ENCODE peak calls at places on chromosomes 7 and 10, in five cellular contexts. U is GM23338, S is HCT116, E is body of pancreas, L is tibial artery. V is an unnamed sample.
A peak's percentile ranks its signal among the peaks of the same experiment; 100 is the strongest.

GRCh38 chr7:921581-922333 is 32.7 kb downstream of the ADAP1 start:
- DNase-seq in U (no peak), S (no peak), E (peak; percentile 1), L (peak; percentile 62), V (peak; percentile 34)

GRCh38 chr7:33050425-33051318 is 11.9 kb downstream of the NT5C3A start:
- DNase-seq in U (peak; percentile 45), S (peak; percentile 13), E (peak; percentile 54), L (no peak), V (peak; percentile 76)

GRCh38 chr7:1941464-1942025 is 271.5 kb downstream of the ELFN1 start:
- DNase-seq in U (no peak), S (no peak), E (no peak), L (no peak), V (no peak)

GRCh38 chr10:43844236-43844635 is 195.6 kb upstream of the ZNF32 start:
- DNase-seq in U (no peak), S (no peak), E (no peak), L (peak; percentile 65), V (no peak)

GRCh38 chr7:107322015-107322414 is 147.8 kb upstream of the GPR22 start:
- DNase-seq in U (no peak), S (no peak), E (no peak), L (no peak), V (no peak)

GRCh38 chr10:34607894-34608293 is 207.2 kb downstream of the PARD3 start:
- DNase-seq in U (peak; percentile 11), S (no peak), E (no peak), L (no peak), V (no peak)

GRCh38 chr10:111836586-111836985 is 347.0 kb downstream of the GPAM start:
- DNase-seq in U (no peak), S (no peak), E (no peak), L (no peak), V (no peak)

GRCh38 chr7:538764-539685 is 19.4 kb upstream of the PDGFA start:
- DNase-seq in U (peak; percentile 39), S (no peak), E (no peak), L (no peak), V (peak; percentile 67)

GRCh38 chr7:132601783-132602182 is 25.5 kb upstream of the PLXNA4 start:
- DNase-seq in U (no peak), S (no peak), E (no peak), L (no peak), V (no peak)

GRCh38 chr7:32194537-32194936 is 124.3 kb upstream of the PDE1C start:
- DNase-seq in U (no peak), S (no peak), E (no peak), L (no peak), V (no peak)

GRCh38 chr7:30968747-30969603 is 5.2 kb downstream of the GHRHR start:
- DNase-seq in U (no peak), S (no peak), E (no peak), L (no peak), V (no peak)

GRCh38 chr7:68107256-68107655 is 1110.6 kb downstream of the TYW1 start:
- DNase-seq in U (no peak), S (no peak), E (no peak), L (no peak), V (no peak)

GRCh38 chr10:49512121-49512809 is 26.7 kb downstream of the ERCC6 start:
- DNase-seq in U (peak; percentile 57), S (peak; percentile 16), E (peak; percentile 17), L (no peak), V (peak; percentile 23)

GRCh38 chr7:102991077-102991539 is 78.3 kb downstream of the LRRC17 start:
- DNase-seq in U (no peak), S (no peak), E (no peak), L (no peak), V (no peak)

GRCh38 chr10:114855776-114856543 is 34.4 kb downstream of the FHIP2A start:
- DNase-seq in U (no peak), S (no peak), E (no peak), L (no peak), V (no peak)

GRCh38 chr7:150842716-150843115 is 9.6 kb upstream of the AOC1 start:
- DNase-seq in U (no peak), S (no peak), E (no peak), L (no peak), V (no peak)

GRCh38 chr10:124093076-124093773 is at the start of gene CHST15:
- DNase-seq in U (peak; percentile 85), S (peak; percentile 74), E (peak; percentile 61), L (peak; percentile 81), V (no peak)

GRCh38 chr7:32212321-32212720 is 142.1 kb upstream of the PDE1C start:
- DNase-seq in U (no peak), S (no peak), E (no peak), L (no peak), V (no peak)

GRCh38 chr10:48683893-48684292 is 780 bp upstream of the WDFY4 start:
- DNase-seq in U (no peak), S (no peak), E (no peak), L (no peak), V (no peak)

GRCh38 chr7:55018361-55019328 is at the start of gene EGFR:
- DNase-seq in U (peak; percentile 75), S (peak; percentile 40), E (peak; percentile 86), L (peak; percentile 95), V (peak; percentile 74)

GRCh38 chr7:96303105-96303685 is 18.7 kb downstream of the SLC25A13 start:
- DNase-seq in U (no peak), S (no peak), E (peak; percentile 52), L (no peak), V (peak; percentile 60)

GRCh38 chr10:6721964-6722615 is 142.0 kb upstream of the PRKCQ start:
- DNase-seq in U (peak; percentile 14), S (peak; percentile 62), E (no peak), L (no peak), V (no peak)

GRCh38 chr10:82213784-82214183 is 338.8 kb downstream of the NRG3 start:
- DNase-seq in U (no peak), S (no peak), E (no peak), L (peak; percentile 65), V (no peak)

GRCh38 chr10:12656518-12657142 is 307.3 kb downstream of the CAMK1D start:
- DNase-seq in U (peak; percentile 73), S (peak; percentile 48), E (peak; percentile 36), L (no peak), V (peak; percentile 67)

GRCh38 chr7:138470586-138471157 is 10.6 kb downstream of the TRIM24 start:
- DNase-seq in U (no peak), S (no peak), E (no peak), L (no peak), V (no peak)

DNA sequence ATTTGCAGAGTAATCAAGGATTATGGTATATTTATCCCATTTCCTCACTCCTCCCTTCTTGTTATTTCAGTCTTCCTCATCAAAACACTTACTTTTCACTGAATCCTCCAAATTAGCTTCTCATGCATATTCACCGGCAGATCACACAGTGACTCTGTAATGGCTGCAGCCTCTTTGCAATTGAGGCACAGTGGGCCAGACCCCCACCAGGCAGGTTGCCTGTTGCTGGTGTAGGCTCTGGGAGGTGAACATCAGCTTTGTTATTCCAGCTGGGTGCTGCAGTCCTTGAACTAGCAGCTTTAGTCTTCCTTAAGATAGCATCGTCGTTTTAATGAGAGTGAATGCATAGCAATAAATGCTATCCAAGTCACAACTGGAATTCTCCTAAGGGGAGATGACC is 449.3 kb downstream of the CNTNAP2 start:
- DNase-seq in U (peak; percentile 1), S (no peak), E (no peak), L (no peak), V (no peak)
- H3K27ac ChIP-seq in U (no peak overlapping the region), S (no peak overlapping the region), E (no peak overlapping the region), L (no peak overlapping the region), V (no peak overlapping the region)

DNA sequence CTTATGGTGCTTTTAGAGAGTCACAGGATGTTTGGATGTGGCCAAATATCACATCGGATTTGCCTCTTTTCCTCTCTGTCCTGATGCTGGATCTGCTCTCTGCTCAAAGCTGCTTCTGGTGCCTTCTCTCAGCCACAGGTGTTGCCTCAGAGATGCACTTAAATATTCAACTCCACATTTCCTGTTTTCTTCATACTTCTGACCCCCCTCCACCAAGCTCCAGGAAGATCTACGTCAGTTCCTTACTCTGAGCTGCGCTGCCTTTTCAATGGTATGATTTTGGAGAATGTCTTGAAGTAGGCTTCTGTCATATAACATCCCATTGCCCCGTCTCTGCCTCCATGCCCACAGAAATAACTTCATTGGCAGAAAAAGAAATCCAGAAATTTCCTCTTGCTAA is 230.8 kb downstream of the MLLT10 start:
- DNase-seq in U (no peak), S (no peak), E (no peak), L (no peak), V (no peak)
- H3K4me1 ChIP-seq in U (no peaks in the 10 kb centered on the region), S (no peaks in the 10 kb centered on the region), E (no peaks in the 10 kb centered on the region), L (no peaks in the 10 kb centered on the region), V (no peaks in the 10 kb centered on the region)

DNA sequence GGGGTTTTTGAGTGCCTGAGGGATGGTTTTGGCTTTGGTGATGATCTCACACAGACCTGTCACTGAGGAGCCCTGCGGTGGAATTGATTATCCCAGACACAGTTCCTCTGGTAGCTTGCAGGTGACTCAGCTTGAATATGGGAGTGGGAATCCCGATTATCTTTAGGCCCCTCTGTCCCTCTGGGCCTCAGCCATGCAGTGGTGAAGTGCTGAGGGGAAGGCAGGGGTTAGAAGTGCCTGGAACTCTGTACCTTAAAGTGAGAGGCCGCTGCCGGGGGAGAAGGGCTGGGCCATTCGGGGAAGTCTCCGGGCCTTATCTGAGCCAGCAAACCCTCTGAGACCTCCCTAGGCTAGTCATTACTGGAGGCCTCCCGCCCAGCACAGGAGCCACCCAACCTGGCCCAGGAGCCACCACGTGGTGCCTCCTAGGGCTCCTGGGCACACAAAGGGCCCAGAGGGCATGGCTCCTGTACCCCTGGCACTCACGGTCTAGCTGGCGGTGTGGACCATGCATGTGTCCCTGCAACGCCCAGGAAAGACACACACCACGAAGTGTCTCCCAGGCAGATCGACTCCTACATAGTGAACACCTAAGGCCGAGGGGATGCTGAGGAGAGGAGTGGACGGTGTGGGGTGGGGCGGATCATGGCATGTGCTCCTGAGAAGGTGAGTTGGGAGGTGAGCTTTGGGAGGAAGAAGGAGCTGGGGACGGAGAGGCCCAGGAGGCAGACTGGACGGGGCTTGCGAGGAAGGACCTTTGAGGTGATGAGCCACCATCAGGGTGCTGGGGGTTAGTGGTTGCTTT is 56.2 kb downstream of the HK1 start:
- DNase-seq in U (no peak), S (no peak), E (no peak), L (no peak), V (no peak)
- H3K4me3 ChIP-seq in U (no peak overlapping the region), S (no peak overlapping the region), E (no peak overlapping the region), L (peak overlapping the region; percentile 0), V (no peak overlapping the region)

DNA sequence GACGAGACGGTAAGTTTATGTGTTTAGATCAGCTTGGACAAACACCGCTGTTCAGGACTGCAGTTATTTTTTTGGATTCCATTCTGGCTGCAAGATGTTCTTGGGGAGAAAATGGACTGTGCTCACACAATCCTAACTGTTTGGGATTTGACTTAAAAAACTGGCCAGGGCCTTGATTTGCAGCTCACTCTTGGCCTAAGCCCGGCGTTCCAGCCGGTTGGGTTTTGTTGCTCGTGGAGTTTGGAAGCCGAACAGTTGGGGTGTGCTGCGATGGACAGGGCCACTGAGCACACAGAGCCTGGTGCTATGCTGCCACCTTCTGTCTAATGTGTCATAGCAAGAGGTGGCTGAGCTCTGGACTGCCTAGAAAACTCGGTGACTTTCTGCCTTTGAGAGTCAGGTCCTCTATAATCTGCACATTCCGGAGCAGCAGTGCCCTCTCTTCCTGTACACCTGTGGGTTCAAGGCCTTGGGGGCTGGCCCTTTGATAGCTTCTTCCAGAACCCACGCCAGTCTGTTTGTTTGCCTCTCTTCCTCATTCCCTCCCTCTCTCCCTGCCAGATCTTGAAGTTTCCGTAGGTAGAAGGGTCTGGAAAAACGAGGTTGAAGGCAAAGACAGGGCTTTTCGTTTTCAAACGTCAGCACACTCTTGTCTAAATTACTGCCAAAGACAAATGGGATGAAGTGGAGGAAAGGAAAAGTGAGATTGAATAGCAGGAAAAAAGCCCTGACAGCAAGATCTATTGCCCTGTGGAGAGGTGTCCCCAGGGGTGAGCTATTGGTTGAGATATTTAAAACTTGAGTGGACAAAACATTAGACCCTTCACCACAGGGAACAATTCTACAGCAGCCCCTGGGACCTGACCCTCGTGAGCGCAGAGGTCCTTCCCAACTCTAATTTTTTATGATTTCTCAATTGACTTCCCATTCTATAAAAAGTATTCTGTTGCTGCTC is 167.6 kb upstream of the HABP2 start:
- DNase-seq in U (peak; percentile 93), S (peak; percentile 85), E (peak; percentile 88), L (peak; percentile 95), V (peak; percentile 80)
- H3K27ac ChIP-seq in U (no peak overlapping the region), S (no peak overlapping the region), E (no peak overlapping the region), L (peak overlapping the region; percentile 79), V (peak overlapping the region; percentile 36)

V was measured in small intestine.